ENCODE peak calls at places on chromosomes 4 and X, in eight cellular contexts. One of them, this sample, is unnamed.

GRCh38 chr4:86595426-86595805 is 1.3 kb downstream of the PTPN13 start:
- DNase-seq in Caco-2: no peak
- DNase-seq in AG04450: no peak
- DNase-seq in endothelial cell of umbilical vein: peak
- DNase-seq in right cardiac atrium: no peak
- DNase-seq in pancreas: peak
- DNase-seq in lung: no peak
- DNase-seq in fibroblast of lung: peak
- DNase-seq in this sample: no peak

GRCh38 chrX:103919336-103919682 is 43.1 kb upstream of the TMSB15B start:
- DNase-seq in Caco-2: no peak
- DNase-seq in AG04450: no peak
- DNase-seq in endothelial cell of umbilical vein: no peak
- DNase-seq in right cardiac atrium: no peak
- DNase-seq in pancreas: no peak
- DNase-seq in lung: no peak
- DNase-seq in fibroblast of lung: peak
- DNase-seq in this sample: no peak

GRCh38 chr4:87445964-87446363 is 23.6 kb downstream of the NUDT9 start:
- DNase-seq in Caco-2: no peak
- DNase-seq in AG04450: no peak
- DNase-seq in endothelial cell of umbilical vein: no peak
- DNase-seq in right cardiac atrium: no peak
- DNase-seq in pancreas: no peak
- DNase-seq in lung: no peak
- DNase-seq in fibroblast of lung: no peak
- DNase-seq in this sample: no peak

GRCh38 chrX:8084023-8084422 is 87.0 kb downstream of the VCX2 start:
- DNase-seq in Caco-2: no peak
- DNase-seq in AG04450: peak
- DNase-seq in endothelial cell of umbilical vein: no peak
- DNase-seq in right cardiac atrium: no peak
- DNase-seq in pancreas: no peak
- DNase-seq in lung: no peak
- DNase-seq in fibroblast of lung: peak
- DNase-seq in this sample: no peak

GRCh38 chrX:23908219-23909003 is 605 bp downstream of the CXorf58 start:
- DNase-seq in Caco-2: no peak
- DNase-seq in AG04450: no peak
- DNase-seq in endothelial cell of umbilical vein: no peak
- DNase-seq in right cardiac atrium: no peak
- DNase-seq in pancreas: no peak
- DNase-seq in lung: no peak
- DNase-seq in fibroblast of lung: no peak
- DNase-seq in this sample: no peak

GRCh38 chr4:82372502-82372873 is 1.3 kb downstream of the HNRNPD start:
- DNase-seq in Caco-2: no peak
- DNase-seq in AG04450: no peak
- DNase-seq in endothelial cell of umbilical vein: peak
- DNase-seq in right cardiac atrium: peak
- DNase-seq in pancreas: peak
- DNase-seq in lung: peak
- DNase-seq in fibroblast of lung: no peak
- DNase-seq in this sample: no peak

GRCh38 chr4:102627831-102628523 is 126.8 kb downstream of the NFKB1 start:
- DNase-seq in Caco-2: no peak
- DNase-seq in AG04450: peak
- DNase-seq in endothelial cell of umbilical vein: peak
- DNase-seq in right cardiac atrium: no peak
- DNase-seq in pancreas: no peak
- DNase-seq in lung: no peak
- DNase-seq in fibroblast of lung: peak
- DNase-seq in this sample: no peak

GRCh38 chr4:2354127-2354526 is 64.3 kb downstream of the ZFYVE28 start:
- DNase-seq in Caco-2: no peak
- DNase-seq in AG04450: no peak
- DNase-seq in endothelial cell of umbilical vein: no peak
- DNase-seq in right cardiac atrium: peak
- DNase-seq in pancreas: peak
- DNase-seq in lung: no peak
- DNase-seq in fibroblast of lung: no peak
- DNase-seq in this sample: no peak

DNA sequence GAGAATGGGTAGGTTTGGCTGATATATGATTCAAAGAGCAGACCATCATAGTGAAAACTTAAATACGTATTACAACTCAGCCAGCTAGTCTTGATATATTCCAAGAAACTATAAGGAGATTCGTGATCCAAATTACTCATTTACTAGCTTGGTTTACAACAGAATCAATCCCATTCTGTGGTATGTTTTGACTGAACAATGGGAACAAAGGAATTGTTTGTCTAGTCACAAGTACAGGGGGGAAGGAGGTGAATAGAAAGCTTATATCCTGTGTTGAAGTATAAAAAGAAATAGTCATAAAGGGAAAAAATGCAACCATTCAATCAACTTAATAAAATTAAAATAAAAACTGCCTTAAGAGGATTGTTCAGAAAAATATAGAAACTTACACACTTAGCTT is 17.0 kb downstream of the C4orf54 start:
- DNase-seq in Caco-2: no peak
- DNase-seq in AG04450: no peak
- DNase-seq in endothelial cell of umbilical vein: peak
- DNase-seq in right cardiac atrium: no peak
- DNase-seq in pancreas: no peak
- DNase-seq in lung: no peak
- DNase-seq in fibroblast of lung: no peak
- DNase-seq in this sample: no peak
- H3K4me3 ChIP-seq in Caco-2: no peak
- H3K4me3 ChIP-seq in AG04450: no peak
- H3K4me3 ChIP-seq in endothelial cell of umbilical vein: no peak
- H3K4me3 ChIP-seq in right cardiac atrium: no peak
- H3K4me3 ChIP-seq in pancreas: no peak
- H3K4me3 ChIP-seq in lung: no peak
- H3K4me3 ChIP-seq in fibroblast of lung: no peak
- H3K4me3 ChIP-seq in this sample: no peak

GRCh38 chrX:151975736-151976275 is 1.3 kb upstream of the GABRE start:
- DNase-seq in Caco-2: no peak
- DNase-seq in AG04450: no peak
- DNase-seq in endothelial cell of umbilical vein: no peak
- DNase-seq in right cardiac atrium: no peak
- DNase-seq in pancreas: no peak
- DNase-seq in lung: no peak
- DNase-seq in fibroblast of lung: no peak
- DNase-seq in this sample: no peak

GRCh38 chrX:151977009-151977408 is 2.5 kb upstream of the GABRE start:
- DNase-seq in Caco-2: no peak
- DNase-seq in AG04450: no peak
- DNase-seq in endothelial cell of umbilical vein: no peak
- DNase-seq in right cardiac atrium: peak
- DNase-seq in pancreas: no peak
- DNase-seq in lung: no peak
- DNase-seq in fibroblast of lung: no peak
- DNase-seq in this sample: no peak

GRCh38 chrX:151974336-151975227 is at the start of gene GABRE:
- DNase-seq in Caco-2: peak
- DNase-seq in AG04450: no peak
- DNase-seq in endothelial cell of umbilical vein: peak
- DNase-seq in right cardiac atrium: peak
- DNase-seq in pancreas: peak
- DNase-seq in lung: peak
- DNase-seq in fibroblast of lung: peak
- DNase-seq in this sample: peak

GRCh38 chrX:151973851-151974335 is 583 bp downstream of the GABRE start:
- DNase-seq in Caco-2: no peak
- DNase-seq in AG04450: no peak
- DNase-seq in endothelial cell of umbilical vein: peak
- DNase-seq in right cardiac atrium: peak
- DNase-seq in pancreas: no peak
- DNase-seq in lung: peak
- DNase-seq in fibroblast of lung: peak
- DNase-seq in this sample: peak

DNA sequence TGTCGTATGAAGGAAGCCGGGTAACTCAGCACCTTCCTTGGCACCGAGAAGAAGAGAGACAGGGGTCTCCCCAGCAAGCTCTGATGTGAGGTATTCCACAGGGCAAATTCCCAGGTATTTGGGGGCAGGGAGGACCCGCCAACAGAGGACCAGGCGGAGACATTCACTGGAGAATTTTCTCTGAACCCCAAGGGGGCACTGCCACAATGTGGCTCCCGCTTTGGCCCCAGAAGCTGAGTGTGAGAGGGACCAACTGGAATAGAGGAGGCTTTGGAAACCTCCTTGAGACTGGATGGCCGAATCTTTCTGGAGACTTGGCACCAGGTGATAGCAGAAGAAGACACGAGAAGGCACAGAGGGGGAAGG is 735 bp upstream of the GABRE start:
- DNase-seq in Caco-2: no peak
- DNase-seq in AG04450: no peak
- DNase-seq in endothelial cell of umbilical vein: no peak
- DNase-seq in right cardiac atrium: no peak
- DNase-seq in pancreas: no peak
- DNase-seq in lung: no peak
- DNase-seq in fibroblast of lung: no peak
- DNase-seq in this sample: no peak
- H3K4me3 ChIP-seq in Caco-2: peak
- H3K4me3 ChIP-seq in AG04450: no peak
- H3K4me3 ChIP-seq in endothelial cell of umbilical vein: no peak
- H3K4me3 ChIP-seq in right cardiac atrium: no peak
- H3K4me3 ChIP-seq in pancreas: no peak
- H3K4me3 ChIP-seq in lung: no peak
- H3K4me3 ChIP-seq in fibroblast of lung: peak
- H3K4me3 ChIP-seq in this sample: no peak

GRCh38 chrX:49978191-49978590 is 55.8 kb downstream of the CLCN5 start:
- DNase-seq in Caco-2: no peak
- DNase-seq in AG04450: no peak
- DNase-seq in endothelial cell of umbilical vein: peak
- DNase-seq in right cardiac atrium: no peak
- DNase-seq in pancreas: no peak
- DNase-seq in lung: no peak
- DNase-seq in fibroblast of lung: no peak
- DNase-seq in this sample: no peak

GRCh38 chrX:49976682-49977197 is 54.3 kb downstream of the CLCN5 start:
- DNase-seq in Caco-2: no peak
- DNase-seq in AG04450: no peak
- DNase-seq in endothelial cell of umbilical vein: no peak
- DNase-seq in right cardiac atrium: no peak
- DNase-seq in pancreas: no peak
- DNase-seq in lung: no peak
- DNase-seq in fibroblast of lung: no peak
- DNase-seq in this sample: no peak

GRCh38 chrX:49972313-49972712 is 49.9 kb downstream of the CLCN5 start:
- DNase-seq in Caco-2: no peak
- DNase-seq in AG04450: no peak
- DNase-seq in endothelial cell of umbilical vein: no peak
- DNase-seq in right cardiac atrium: no peak
- DNase-seq in pancreas: no peak
- DNase-seq in lung: no peak
- DNase-seq in fibroblast of lung: peak
- DNase-seq in this sample: no peak

GRCh38 chrX:49977319-49978090 is 55.1 kb downstream of the CLCN5 start:
- DNase-seq in Caco-2: no peak
- DNase-seq in AG04450: no peak
- DNase-seq in endothelial cell of umbilical vein: no peak
- DNase-seq in right cardiac atrium: no peak
- DNase-seq in pancreas: no peak
- DNase-seq in lung: no peak
- DNase-seq in fibroblast of lung: no peak
- DNase-seq in this sample: no peak
- H3K4me3 ChIP-seq in Caco-2: no peak
- H3K4me3 ChIP-seq in AG04450: no peak
- H3K4me3 ChIP-seq in endothelial cell of umbilical vein: no peak
- H3K4me3 ChIP-seq in right cardiac atrium: no peak
- H3K4me3 ChIP-seq in pancreas: no peak
- H3K4me3 ChIP-seq in lung: no peak
- H3K4me3 ChIP-seq in fibroblast of lung: no peak
- H3K4me3 ChIP-seq in this sample: no peak

DNA sequence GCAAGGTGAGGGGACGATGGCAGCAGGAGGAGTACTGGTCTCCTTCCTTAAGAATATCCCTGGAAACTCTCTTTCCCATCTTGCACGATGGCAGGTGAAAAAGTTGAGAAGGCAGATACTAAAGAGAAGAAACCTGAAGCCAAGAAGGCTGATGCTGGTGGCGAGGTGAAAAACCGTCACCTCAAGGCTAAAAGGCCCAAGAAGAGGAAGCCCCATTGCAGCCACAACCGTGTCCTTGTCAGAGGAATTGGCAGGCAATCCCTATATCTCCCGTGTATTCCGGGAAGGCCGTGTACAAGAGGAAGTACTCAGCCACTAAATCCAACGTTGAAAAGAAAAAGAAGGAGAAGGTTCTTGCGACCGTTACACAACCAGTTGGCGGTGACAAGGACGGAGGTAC is 40.0 kb downstream of the CRLF2 start:
- DNase-seq in Caco-2: no peak
- DNase-seq in AG04450: no peak
- DNase-seq in endothelial cell of umbilical vein: no peak
- DNase-seq in right cardiac atrium: no peak
- DNase-seq in pancreas: no peak
- DNase-seq in lung: no peak
- DNase-seq in fibroblast of lung: no peak
- DNase-seq in this sample: no peak
- H3K4me3 ChIP-seq in Caco-2: no peak
- H3K4me3 ChIP-seq in AG04450: no peak
- H3K4me3 ChIP-seq in endothelial cell of umbilical vein: no peak
- H3K4me3 ChIP-seq in right cardiac atrium: no peak
- H3K4me3 ChIP-seq in pancreas: no peak
- H3K4me3 ChIP-seq in lung: no peak
- H3K4me3 ChIP-seq in fibroblast of lung: no peak
- H3K4me3 ChIP-seq in this sample: no peak

DNA sequence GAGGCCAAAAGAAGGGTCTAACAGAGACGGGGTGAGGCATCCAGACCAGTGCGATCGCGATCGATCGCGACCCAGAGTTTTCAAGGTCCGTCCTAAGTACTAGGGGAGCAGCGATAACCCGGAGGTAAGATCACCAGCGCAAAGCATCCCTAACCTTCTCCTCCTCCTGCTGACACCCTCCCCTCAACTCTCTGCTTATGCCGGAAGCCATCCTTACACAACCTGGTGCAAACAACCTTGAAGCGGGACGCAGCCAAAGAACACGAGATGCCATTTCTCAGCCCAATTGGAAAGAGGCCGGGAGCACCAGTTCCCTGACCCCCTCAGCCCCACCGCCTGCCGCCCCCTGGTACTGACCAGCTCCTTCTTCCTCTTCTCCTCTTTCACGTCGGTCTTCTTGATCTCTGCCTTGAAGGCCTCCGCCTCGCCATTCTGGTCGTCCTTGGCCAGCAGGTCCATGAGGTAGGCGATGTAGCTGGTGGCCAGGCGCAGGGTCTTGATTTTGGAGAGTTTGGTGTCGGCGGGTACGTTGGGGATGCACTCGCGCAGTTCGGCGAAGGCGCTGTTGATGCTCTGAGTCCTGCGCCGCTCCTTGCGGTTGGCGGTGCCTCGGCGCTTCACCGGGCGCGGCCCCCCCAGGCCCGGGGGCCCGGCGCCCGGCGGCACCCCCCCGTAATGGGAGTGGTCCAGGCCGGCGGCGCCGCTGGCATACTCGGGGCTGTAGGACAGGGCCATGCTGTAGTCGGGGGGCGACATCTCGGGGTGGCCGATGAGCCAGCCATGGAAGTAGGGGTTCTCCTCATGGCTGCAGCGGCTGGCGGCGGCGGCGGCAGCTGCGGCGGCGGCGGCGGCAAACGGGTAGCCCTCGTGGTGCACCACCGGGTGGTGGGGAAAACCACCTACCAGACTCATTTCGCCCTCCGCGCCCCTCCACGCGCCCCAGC is 1.4 kb downstream of the HAND2 start:
- DNase-seq in Caco-2: no peak
- DNase-seq in AG04450: no peak
- DNase-seq in endothelial cell of umbilical vein: no peak
- DNase-seq in right cardiac atrium: peak
- DNase-seq in pancreas: no peak
- DNase-seq in lung: no peak
- DNase-seq in fibroblast of lung: no peak
- DNase-seq in this sample: peak
- H3K4me3 ChIP-seq in Caco-2: no peak
- H3K4me3 ChIP-seq in AG04450: peak
- H3K4me3 ChIP-seq in endothelial cell of umbilical vein: no peak
- H3K4me3 ChIP-seq in right cardiac atrium: peak
- H3K4me3 ChIP-seq in pancreas: peak
- H3K4me3 ChIP-seq in lung: no peak
- H3K4me3 ChIP-seq in fibroblast of lung: no peak
- H3K4me3 ChIP-seq in this sample: peak

This sample was measured in aorta.